ENCODE peak calls at places on chromosomes 12 and 14, in four cellular contexts. G is NCI-H526, S is pancreas, Q is LoVo. K is an unnamed sample.

GRCh38 chr14:50501642-50502041 is 30.7 kb downstream of the MAP4K5 start:
- DNase-seq in Q (no peak), S (no peak), G (no peak), K (no peak)

GRCh38 chr12:87756111-87756510 is 273.1 kb downstream of the C12orf50 start:
- DNase-seq in Q (no peak), S (no peak), G (no peak), K (no peak)

GRCh38 chr14:51004801-51005526 is 60.7 kb upstream of the PYGL start:
- DNase-seq in Q (peak), G (no peak), S (no peak), K (no peak)

GRCh38 chr12:67151891-67152290 is 117.3 kb upstream of the CAND1 start:
- DNase-seq in Q (no peak), S (no peak), G (no peak), K (no peak)

GRCh38 chr12:70005864-70006618 is 181.0 kb downstream of the MYRFL start:
- DNase-seq in G (no peak), S (no peak), Q (no peak), K (no peak)

GRCh38 chr12:9634177-9634803 is 26.6 kb upstream of the KLRB1 start:
- DNase-seq in G (peak), Q (peak), S (peak), K (peak)

GRCh38 chr12:9049520-9050133 is 60.3 kb downstream of the KLRG1 start:
- DNase-seq in Q (peak), G (peak), S (no peak), K (peak)

GRCh38 chr14:100471451-100472093 is 115.6 kb downstream of the BEGAIN start:
- DNase-seq in S (no peak), G (no peak), Q (no peak), K (no peak)